ENCODE peak calls at places on chromosome 22, in five cellular contexts. J, D, N, M and I are unnamed samples.
A peak's percentile ranks its signal among the peaks of the same experiment; 100 is the strongest.

GRCh38 chr22:30564045-30564765 is 10.3 kb downstream of the GAL3ST1 start:
- DNase-seq in D (no peak), N (no peak), J (no peak), M (no peak), I (no peak)

GRCh38 chr22:37775785-37776638 is 31.7 kb upstream of the GCAT start:
- DNase-seq in D (no peak), M (no peak), N (no peak), J (no peak), I (no peak)

GRCh38 chr22:50626314-50626855 is 1.6 kb downstream of the ARSA start:
- DNase-seq in D (no peak), J (no peak), M (no peak), N (no peak), I (no peak)

GRCh38 chr22:48536691-48537591 is 1290.7 kb downstream of the BRD1 start:
- DNase-seq in M (no peak), N (peak; percentile 78), J (no peak), D (no peak), I (no peak)

GRCh38 chr22:31935961-31936635 is 8.2 kb upstream of the YWHAH start:
- DNase-seq in N (no peak), D (no peak), M (no peak), J (no peak), I (no peak)

GRCh38 chr22:40178417-40179409 is 988 bp downstream of the TNRC6B start:
- DNase-seq in N (no peak), J (peak; percentile 37), D (no peak), M (peak; percentile 63), I (no peak)

GRCh38 chr22:46761017-46761416 is 1.4 kb upstream of the TBC1D22A start:
- DNase-seq in D (no peak), N (no peak), M (no peak), J (no peak), I (no peak)

GRCh38 chr22:33894515-33894914 is 25.8 kb downstream of the LARGE1 start:
- DNase-seq in N (no peak), M (no peak), D (no peak), J (no peak), I (no peak)

GRCh38 chr22:28986366-28986765 is 75.3 kb downstream of the C22orf31 start:
- DNase-seq in J (no peak), D (no peak), N (no peak), M (no peak), I (no peak)

GRCh38 chr22:40325315-40325714 is 21.0 kb upstream of the ADSL start:
- DNase-seq in M (peak; percentile 43), N (no peak), D (peak; percentile 53), J (no peak), I (peak; percentile 82)

GRCh38 chr22:36702832-36703210 is 731 bp downstream of the CACNG2 start:
- DNase-seq in J (no peak), D (no peak), N (no peak), M (no peak), I (no peak)